ENCODE peak calls at places on chromosomes 12 and 14, in seven cellular contexts. One of them, this sample, is unnamed.

GRCh38 chr12:41512531-41512930 is 324.4 kb downstream of the PDZRN4 start:
- DNase-seq in H4: no peak
- DNase-seq in aorta: no peak
- DNase-seq in amygdala: no peak
- DNase-seq in C1 segment of cervical spinal cord: no peak
- DNase-seq in glutamatergic neuron: no peak
- DNase-seq in choroid plexus epithelial cell: no peak
- DNase-seq in this sample: peak

GRCh38 chr14:83207550-83207949 is 1673.9 kb upstream of the SEL1L start:
- DNase-seq in H4: no peak
- DNase-seq in aorta: no peak
- DNase-seq in amygdala: no peak
- DNase-seq in C1 segment of cervical spinal cord: no peak
- DNase-seq in glutamatergic neuron: no peak
- DNase-seq in choroid plexus epithelial cell: no peak
- DNase-seq in this sample: no peak

GRCh38 chr12:65923228-65923627 is 98.9 kb downstream of the HMGA2 start:
- DNase-seq in H4: no peak
- DNase-seq in aorta: no peak
- DNase-seq in amygdala: no peak
- DNase-seq in C1 segment of cervical spinal cord: no peak
- DNase-seq in glutamatergic neuron: no peak
- DNase-seq in choroid plexus epithelial cell: no peak
- DNase-seq in this sample: no peak

GRCh38 chr14:99734406-99735051 is 50.4 kb downstream of the CYP46A1 start:
- DNase-seq in H4: no peak
- DNase-seq in aorta: peak
- DNase-seq in amygdala: no peak
- DNase-seq in C1 segment of cervical spinal cord: no peak
- DNase-seq in glutamatergic neuron: peak
- DNase-seq in choroid plexus epithelial cell: no peak
- DNase-seq in this sample: no peak

GRCh38 chr12:110543252-110543959 is 39.7 kb downstream of the PPTC7 start:
- DNase-seq in H4: peak
- DNase-seq in aorta: peak
- DNase-seq in amygdala: no peak
- DNase-seq in C1 segment of cervical spinal cord: peak
- DNase-seq in glutamatergic neuron: no peak
- DNase-seq in choroid plexus epithelial cell: peak
- DNase-seq in this sample: peak

GRCh38 chr12:109944975-109945374 is 44.9 kb downstream of the TCHP start:
- DNase-seq in H4: no peak
- DNase-seq in aorta: no peak
- DNase-seq in amygdala: no peak
- DNase-seq in C1 segment of cervical spinal cord: no peak
- DNase-seq in glutamatergic neuron: peak
- DNase-seq in choroid plexus epithelial cell: peak
- DNase-seq in this sample: no peak

GRCh38 chr12:93704625-93705024 is 27.4 kb downstream of the CRADD start:
- DNase-seq in H4: no peak
- DNase-seq in aorta: no peak
- DNase-seq in amygdala: no peak
- DNase-seq in C1 segment of cervical spinal cord: no peak
- DNase-seq in glutamatergic neuron: peak
- DNase-seq in choroid plexus epithelial cell: no peak
- DNase-seq in this sample: no peak

GRCh38 chr12:69501154-69501895 is 31.1 kb downstream of the FRS2 start:
- DNase-seq in H4: no peak
- DNase-seq in aorta: no peak
- DNase-seq in amygdala: no peak
- DNase-seq in C1 segment of cervical spinal cord: no peak
- DNase-seq in glutamatergic neuron: no peak
- DNase-seq in choroid plexus epithelial cell: no peak
- DNase-seq in this sample: no peak

GRCh38 chr12:22283508-22283907 is 51.0 kb downstream of the ST8SIA1 start:
- DNase-seq in H4: no peak
- DNase-seq in aorta: no peak
- DNase-seq in amygdala: no peak
- DNase-seq in C1 segment of cervical spinal cord: no peak
- DNase-seq in glutamatergic neuron: no peak
- DNase-seq in choroid plexus epithelial cell: no peak
- DNase-seq in this sample: no peak

GRCh38 chr12:110917467-110917866 is 2.9 kb downstream of the MYL2 start:
- DNase-seq in H4: peak
- DNase-seq in aorta: no peak
- DNase-seq in amygdala: no peak
- DNase-seq in C1 segment of cervical spinal cord: no peak
- DNase-seq in glutamatergic neuron: no peak
- DNase-seq in choroid plexus epithelial cell: peak
- DNase-seq in this sample: peak

GRCh38 chr12:53550595-53550994 is 43.3 kb upstream of the NPFF start:
- DNase-seq in H4: no peak
- DNase-seq in aorta: no peak
- DNase-seq in amygdala: no peak
- DNase-seq in C1 segment of cervical spinal cord: no peak
- DNase-seq in glutamatergic neuron: no peak
- DNase-seq in choroid plexus epithelial cell: peak
- DNase-seq in this sample: no peak

GRCh38 chr12:45667761-45668160 is 61.7 kb upstream of the ARID2 start:
- DNase-seq in H4: no peak
- DNase-seq in aorta: no peak
- DNase-seq in amygdala: no peak
- DNase-seq in C1 segment of cervical spinal cord: no peak
- DNase-seq in glutamatergic neuron: no peak
- DNase-seq in choroid plexus epithelial cell: no peak
- DNase-seq in this sample: no peak

GRCh38 chr12:26627335-26627734 is 205.7 kb downstream of the ITPR2 start:
- DNase-seq in H4: no peak
- DNase-seq in aorta: no peak
- DNase-seq in amygdala: no peak
- DNase-seq in C1 segment of cervical spinal cord: no peak
- DNase-seq in glutamatergic neuron: no peak
- DNase-seq in choroid plexus epithelial cell: peak
- DNase-seq in this sample: no peak

GRCh38 chr12:81722004-81722403 is 37.1 kb downstream of the PPFIA2 start:
- DNase-seq in H4: no peak
- DNase-seq in aorta: no peak
- DNase-seq in amygdala: no peak
- DNase-seq in C1 segment of cervical spinal cord: no peak
- DNase-seq in glutamatergic neuron: no peak
- DNase-seq in choroid plexus epithelial cell: peak
- DNase-seq in this sample: no peak

GRCh38 chr14:78519863-78520262 is 349.7 kb downstream of the NRXN3 start:
- DNase-seq in H4: no peak
- DNase-seq in aorta: no peak
- DNase-seq in amygdala: no peak
- DNase-seq in C1 segment of cervical spinal cord: no peak
- DNase-seq in glutamatergic neuron: no peak
- DNase-seq in choroid plexus epithelial cell: peak
- DNase-seq in this sample: peak

GRCh38 chr14:20697273-20698017 is 8.9 kb downstream of the ANG start:
- DNase-seq in H4: peak
- DNase-seq in aorta: no peak
- DNase-seq in amygdala: peak
- DNase-seq in C1 segment of cervical spinal cord: peak
- DNase-seq in glutamatergic neuron: peak
- DNase-seq in choroid plexus epithelial cell: peak
- DNase-seq in this sample: peak

GRCh38 chr14:94885481-94886155 is 115.7 kb upstream of the GSC start:
- DNase-seq in H4: no peak
- DNase-seq in aorta: no peak
- DNase-seq in amygdala: no peak
- DNase-seq in C1 segment of cervical spinal cord: no peak
- DNase-seq in glutamatergic neuron: no peak
- DNase-seq in choroid plexus epithelial cell: no peak
- DNase-seq in this sample: peak

GRCh38 chr12:19967486-19967885 is 400.9 kb upstream of the PDE3A start:
- DNase-seq in H4: peak
- DNase-seq in aorta: no peak
- DNase-seq in amygdala: no peak
- DNase-seq in C1 segment of cervical spinal cord: no peak
- DNase-seq in glutamatergic neuron: no peak
- DNase-seq in choroid plexus epithelial cell: peak
- DNase-seq in this sample: peak